ENCODE peak calls at places on chromosome 22, in seven cellular contexts. L is neural progenitor cell, D is endothelial cell of umbilical vein, Z is fibroblast of lung, N is PC-3, S is astrocyte, W is SK-N-SH. V is an unnamed sample. For H3K79me2, the result is how much of the 10 kb centered on the place peaks cover.

GRCh38 chr22:39090426-39091064 is 6.5 kb upstream of the APOBEC3H start:
- DNase-seq in L (no peak), D (no peak), Z (no peak), N (peak), S (no peak), W (no peak), V (peak)

GRCh38 chr22:21766933-21767462 is 31.4 kb upstream of the YPEL1 start:
- DNase-seq in L (no peak), D (no peak), Z (no peak), N (no peak), S (no peak), W (no peak), V (no peak)

GRCh38 chr22:22884888-22885840 is 2.5 kb upstream of the IGLL5 start:
- DNase-seq in L (no peak), D (no peak), Z (no peak), N (no peak), S (no peak), W (no peak), V (no peak)

GRCh38 chr22:38355275-38355674 is 38.0 kb upstream of the CSNK1E start:
- DNase-seq in L (no peak), D (no peak), Z (no peak), N (no peak), S (no peak), W (no peak), V (no peak)

GRCh38 chr22:21931056-21931455 is 21.6 kb downstream of the PPM1F start:
- DNase-seq in L (no peak), D (no peak), Z (no peak), N (no peak), S (no peak), W (no peak), V (no peak)

GRCh38 chr22:50141891-50142363 is 28.6 kb upstream of the PANX2 start:
- DNase-seq in L (peak), D (no peak), Z (peak), N (no peak), S (no peak), W (peak), V (no peak)

GRCh38 chr22:44729391-44730012 is 22.9 kb upstream of the ARHGAP8 start:
- DNase-seq in L (no peak), D (peak), Z (peak), N (no peak), S (peak), W (peak), V (no peak)

GRCh38 chr22:33542153-33542552 is 378.1 kb downstream of the LARGE1 start:
- DNase-seq in L (no peak), D (no peak), Z (no peak), N (no peak), S (no peak), W (no peak), V (no peak)

GRCh38 chr22:48398181-48398905 is 1429.3 kb downstream of the BRD1 start:
- DNase-seq in L (no peak), D (no peak), Z (no peak), N (no peak), S (no peak), W (no peak), V (no peak)

GRCh38 chr22:49451070-49451840 is 376.4 kb downstream of the BRD1 start:
- DNase-seq in L (no peak), D (no peak), Z (no peak), N (no peak), S (no peak), W (no peak), V (no peak)

GRCh38 chr22:44337658-44338004 is 24.9 kb upstream of the SHISAL1 start:
- DNase-seq in L (peak), D (no peak), Z (peak), N (peak), S (peak), W (no peak), V (no peak)

GRCh38 chr22:44365196-44365802 is 52.5 kb upstream of the SHISAL1 start:
- DNase-seq in L (no peak), D (no peak), Z (no peak), N (no peak), S (peak), W (no peak), V (no peak)

GRCh38 chr22:17159504-17159951 is 451 bp upstream of the HDHD5 start:
- DNase-seq in L (peak), D (no peak), Z (peak), N (peak), S (peak), W (no peak), V (no peak)

GRCh38 chr22:31400023-31400397 is 606 bp downstream of the DRG1 start:
- DNase-seq in L (peak), D (no peak), Z (peak), N (no peak), S (peak), W (no peak), V (no peak)

GRCh38 chr22:39343259-39344045 is 6.3 kb upstream of the SYNGR1 start:
- DNase-seq in L (peak), D (peak), Z (peak), N (peak), S (no peak), W (peak), V (no peak)

GRCh38 chr22:35037089-35037488 is 28.9 kb upstream of the ISX start:
- DNase-seq in L (peak), D (no peak), Z (no peak), N (peak), S (no peak), W (no peak), V (no peak)

GRCh38 chr22:21098099-21098671 is 52.4 kb downstream of the LRRC74B start:
- DNase-seq in L (no peak), D (no peak), Z (no peak), N (no peak), S (no peak), W (no peak), V (no peak)

GRCh38 chr22:28032896-28033295 is 113.8 kb upstream of the PITPNB start:
- DNase-seq in L (no peak), D (peak), Z (no peak), N (no peak), S (no peak), W (no peak), V (no peak)

GRCh38 chr22:28570697-28571373 is 108.8 kb downstream of the TTC28 start:
- DNase-seq in L (no peak), D (peak), Z (peak), N (peak), S (no peak), W (no peak), V (no peak)

GRCh38 chr22:38327805-38328204 is 10.6 kb upstream of the CSNK1E start:
- DNase-seq in L (no peak), D (peak), Z (peak), N (peak), S (peak), W (no peak), V (no peak)

GRCh38 chr22:38257650-38258246 is 15.1 kb downstream of the TMEM184B start:
- DNase-seq in L (no peak), D (no peak), Z (no peak), N (peak), S (no peak), W (no peak), V (no peak)

GRCh38 chr22:27982106-27982505 is 63.0 kb upstream of the PITPNB start:
- DNase-seq in L (no peak), D (no peak), Z (no peak), N (no peak), S (no peak), W (no peak), V (no peak)

GRCh38 chr22:49205401-49205800 is 622.3 kb downstream of the BRD1 start:
- DNase-seq in L (no peak), D (no peak), Z (no peak), N (no peak), S (no peak), W (no peak), V (no peak)

GRCh38 chr22:28835630-28836189 is 35.3 kb upstream of the XBP1 start:
- DNase-seq in L (no peak), D (no peak), Z (no peak), N (no peak), S (no peak), W (no peak), V (no peak)

GRCh38 chr22:40436460-40437431 is 66.4 kb downstream of the SGSM3 start:
- DNase-seq in L (peak), D (peak), Z (peak), N (peak), S (peak), W (peak), V (no peak)

GRCh38 chr22:17772249-17772962 is 1.9 kb downstream of the BID start:
- DNase-seq in L (no peak), D (no peak), Z (no peak), N (peak), S (no peak), W (peak), V (no peak)

GRCh38 chr22:39459681-39460080 is 2.9 kb downstream of the MGAT3 start:
- DNase-seq in L (no peak), D (no peak), Z (no peak), N (no peak), S (no peak), W (no peak), V (no peak)

GRCh38 chr22:32318361-32318760 is 39.3 kb upstream of the RFPL3 start:
- DNase-seq in L (no peak), D (no peak), Z (no peak), N (no peak), S (no peak), W (no peak), V (no peak)

GRCh38 chr22:27682438-27682837 is 119.1 kb downstream of the MN1 start:
- DNase-seq in L (peak), D (no peak), Z (no peak), N (no peak), S (no peak), W (no peak), V (no peak)

GRCh38 chr22:40247976-40248375 is 70.3 kb downstream of the TNRC6B start:
- DNase-seq in L (no peak), D (no peak), Z (no peak), N (no peak), S (no peak), W (no peak), V (no peak)

GRCh38 chr22:39117585-39118191 is 20.6 kb downstream of the APOBEC3H start:
- DNase-seq in L (peak), D (peak), Z (peak), N (peak), S (no peak), W (no peak), V (no peak)

GRCh38 chr22:36106910-36107309 is 53.6 kb downstream of the APOL3 start:
- DNase-seq in L (no peak), D (no peak), Z (no peak), N (no peak), S (no peak), W (no peak), V (no peak)
- H3K79me2 ChIP-seq in L (under half), D (under half), Z (under half), N (under half), S (under half), W (under half), V (under half)

GRCh38 chr22:41880653-41881052 is 34.2 kb downstream of the SHISA8 start:
- DNase-seq in L (no peak), D (no peak), Z (no peak), N (no peak), S (no peak), W (no peak), V (no peak)
- H3K27ac ChIP-seq in L (no peak), D (no peak), Z (no peak), N (no peak), S (no peak), W (no peak), V (no peak)

GRCh38 chr22:47316020-47316419 is 553.6 kb downstream of the TBC1D22A start:
- DNase-seq in L (no peak), D (no peak), Z (no peak), N (no peak), S (no peak), W (no peak), V (no peak)
- H3K79me2 ChIP-seq in L (under half), D (under half), Z (under half), N (under half), S (under half), W (under half), V (under half)

DNA sequence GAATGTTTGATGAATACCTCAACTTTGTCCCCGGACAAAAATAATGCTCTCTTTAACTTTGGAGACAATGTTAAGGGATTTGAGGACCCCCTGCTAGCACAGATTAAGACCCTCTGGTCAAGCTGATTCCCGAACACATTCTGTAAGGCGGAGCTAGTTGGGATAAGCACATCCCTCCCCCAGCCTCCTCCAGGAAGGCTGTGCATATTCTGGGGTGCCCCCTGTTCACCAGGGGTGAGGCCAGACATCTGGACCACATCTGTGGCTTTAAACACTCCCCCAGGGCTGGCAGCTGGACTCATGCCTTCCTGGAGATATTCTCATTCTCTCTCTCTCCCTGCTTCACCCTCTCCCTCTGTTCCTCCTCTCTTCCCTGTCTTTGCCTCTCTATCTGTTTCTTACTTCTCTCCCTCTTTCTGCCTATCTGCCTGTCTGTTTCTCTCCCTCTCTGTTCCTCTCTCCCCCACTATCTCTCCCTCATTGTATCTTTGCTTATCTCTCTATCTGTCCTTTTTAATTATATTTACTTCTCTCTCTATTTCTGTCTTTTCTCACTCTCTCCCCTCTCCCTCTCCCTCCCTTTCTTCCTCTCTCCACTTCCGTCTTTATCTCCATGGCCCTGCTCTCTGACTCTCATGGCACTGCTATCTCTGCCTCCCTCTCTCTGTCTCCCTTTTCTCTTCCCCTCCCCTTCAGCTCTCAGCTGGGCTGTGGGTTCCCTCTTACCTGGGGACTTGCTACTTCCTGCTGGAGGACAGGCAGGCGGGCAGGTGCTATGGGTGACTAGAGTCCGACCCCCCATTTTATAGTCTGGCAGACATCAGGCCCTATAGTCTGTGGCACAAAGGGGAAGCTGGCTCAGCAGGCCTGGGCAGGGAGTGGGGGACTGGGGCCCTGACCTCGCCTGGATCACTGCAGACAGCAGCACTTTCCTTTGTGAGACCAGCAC is at the start of gene CRYBB1:
- DNase-seq in L (peak), D (no peak), Z (peak), N (no peak), S (no peak), W (peak), V (no peak)
- H3K27ac ChIP-seq in L (peak), D (no peak), Z (no peak), N (no peak), S (no peak), W (no peak), V (no peak)

GRCh38 chr22:42335839-42336378 is 65.5 kb upstream of the TCF20 start:
- DNase-seq in L (no peak), D (no peak), Z (no peak), N (no peak), S (no peak), W (peak), V (no peak)
- H3K79me2 ChIP-seq in L (under half), D (under half), Z (under half), N (under half), S (under half), W (under half), V (under half)

GRCh38 chr22:46378499-46379300 is 43.2 kb downstream of the TRMU start:
- DNase-seq in L (no peak), D (no peak), Z (no peak), N (no peak), S (no peak), W (no peak), V (no peak)
- H3K27ac ChIP-seq in L (peak), D (no peak), Z (no peak), N (no peak), S (no peak), W (no peak), V (no peak)

DNA sequence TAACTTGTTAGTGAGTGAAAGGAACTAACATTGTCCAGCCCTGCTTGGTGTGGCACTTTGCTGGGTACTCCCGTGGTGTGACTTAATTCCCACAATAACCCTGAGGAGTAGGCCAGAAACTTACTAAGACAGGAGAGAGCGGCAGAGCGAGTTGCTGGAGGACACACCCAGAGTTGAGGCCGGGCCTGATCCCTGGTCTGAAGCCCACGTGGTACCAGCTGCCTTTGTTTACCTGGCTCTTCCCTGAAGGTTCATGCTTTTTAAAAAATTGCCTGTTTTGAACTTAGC is 594 bp downstream of the MPST start:
- DNase-seq in L (no peak), D (peak), Z (peak), N (peak), S (peak), W (peak), V (no peak)
- H3K79me2 ChIP-seq in L (half or more), D (under half), Z (under half), N (under half), S (under half), W (under half), V (under half)

DNA sequence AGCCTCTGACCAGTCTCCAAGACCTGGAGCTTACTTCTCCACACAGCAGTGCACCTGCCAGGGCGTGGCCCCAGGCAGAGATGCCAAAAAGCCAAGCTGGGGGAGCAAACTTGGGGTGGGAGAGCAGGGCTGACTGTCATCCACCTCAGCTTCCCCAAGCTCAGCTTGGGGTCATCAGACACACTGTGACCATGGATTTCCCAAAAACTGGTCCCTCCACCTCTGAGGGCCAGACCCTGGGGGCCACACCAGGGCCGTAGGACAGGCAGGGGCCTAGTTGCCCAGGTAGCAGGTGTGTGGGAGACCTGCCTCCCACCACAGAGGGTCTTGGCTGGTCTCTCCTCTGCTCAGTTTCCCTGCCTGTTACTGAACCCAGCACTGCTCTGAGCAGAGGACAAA is 30.6 kb downstream of the ARVCF start:
- DNase-seq in L (no peak), D (no peak), Z (no peak), N (no peak), S (no peak), W (no peak), V (no peak)
- H3K27ac ChIP-seq in L (no peak), D (peak), Z (no peak), N (no peak), S (no peak), W (no peak), V (no peak)

DNA sequence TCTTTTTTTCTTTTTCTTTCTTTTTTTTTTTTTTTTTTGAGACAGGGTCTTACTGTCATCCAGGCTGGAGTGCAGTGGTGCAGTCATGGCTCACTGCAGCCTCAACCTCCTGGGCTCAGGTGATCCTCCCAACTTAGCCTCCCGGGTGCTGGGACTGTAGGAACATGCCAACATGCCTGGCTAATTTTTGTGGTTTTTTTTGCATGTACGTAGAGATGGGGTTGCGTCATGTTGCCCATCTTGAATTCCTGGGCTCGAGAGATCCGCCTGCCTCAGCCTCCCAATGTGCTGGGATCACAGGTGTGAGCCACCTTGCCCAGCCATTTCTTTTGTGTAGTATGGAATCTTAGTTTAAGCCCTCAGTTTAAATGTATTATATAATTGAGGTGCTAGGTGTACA is 20.4 kb downstream of the MTMR3 start:
- DNase-seq in L (no peak), D (no peak), Z (no peak), N (no peak), S (no peak), W (no peak), V (no peak)
- H3K79me2 ChIP-seq in L (half or more), D (under half), Z (under half), N (half or more), S (half or more), W (half or more), V (half or more)

DNA sequence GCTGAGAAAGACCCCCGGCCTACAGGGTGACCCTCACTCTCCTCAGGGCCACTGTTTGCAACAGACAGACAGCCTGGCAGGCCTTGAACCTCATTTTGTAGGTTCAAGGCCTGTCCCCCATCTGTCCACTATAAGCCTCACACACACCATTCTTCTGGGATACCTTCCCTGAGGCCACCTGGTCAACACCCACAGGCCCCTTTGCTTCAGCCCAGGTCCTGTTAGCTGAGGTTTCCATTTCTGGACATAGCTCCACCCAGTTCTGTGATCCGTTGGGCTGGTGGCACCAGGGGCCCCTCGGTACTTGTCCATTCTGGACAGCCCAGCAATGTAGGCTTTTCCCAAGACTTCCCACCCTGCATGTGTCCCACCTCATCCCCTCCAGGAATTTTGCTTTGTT is 3.1 kb downstream of the MIF start:
- DNase-seq in L (no peak), D (no peak), Z (no peak), N (no peak), S (no peak), W (no peak), V (no peak)
- H3K27ac ChIP-seq in L (no peak), D (no peak), Z (no peak), N (no peak), S (no peak), W (no peak), V (no peak)

V was measured in keratinocyte.